ENCODE peak calls at places on chromosomes 6 and 20, in seven cellular contexts. X, R, E, G, D, S and P are unnamed samples.

GRCh38 chr6:10441004-10441654 is 26.3 kb upstream of the TFAP2A start:
- DNase-seq in X (peak; percentile 82), R (peak; percentile 96), E (peak; percentile 81), G (peak; percentile 53), D (no peak), S (peak; percentile 92), P (no peak)

GRCh38 chr6:139644821-139645220 is 270.4 kb upstream of the CITED2 start:
- DNase-seq in X (no peak), R (no peak), E (peak; percentile 16), G (no peak), D (no peak), S (peak; percentile 69), P (no peak)

GRCh38 chr6:143038845-143039244 is 21.8 kb upstream of the AIG1 start:
- DNase-seq in X (no peak), R (no peak), E (no peak), G (no peak), D (no peak), S (no peak), P (no peak)

GRCh38 chr6:166341464-166341863 is 881 bp downstream of the SFT2D1 start:
- DNase-seq in X (no peak), R (no peak), E (no peak), G (no peak), D (no peak), S (peak; percentile 12), P (no peak)

GRCh38 chr6:36067374-36068011 is 39.9 kb downstream of the MAPK14 start:
- DNase-seq in X (no peak), R (peak; percentile 43), E (peak; percentile 24), G (no peak), D (no peak), S (peak; percentile 47), P (no peak)

GRCh38 chr6:18186033-18186432 is 30.8 kb downstream of the KDM1B start:
- DNase-seq in X (no peak), R (no peak), E (no peak), G (no peak), D (no peak), S (peak; percentile 22), P (no peak)

GRCh38 chr6:84137989-84138575 is 89.4 kb downstream of the CEP162 start:
- DNase-seq in X (no peak), R (no peak), E (no peak), G (no peak), D (no peak), S (peak; percentile 12), P (no peak)

GRCh38 chr6:167232355-167232754 is 58.8 kb upstream of the UNC93A start:
- DNase-seq in X (no peak), R (no peak), E (no peak), G (no peak), D (no peak), S (no peak), P (no peak)

GRCh38 chr6:154824076-154824475 is 90.9 kb downstream of the SCAF8 start:
- DNase-seq in X (no peak), R (no peak), E (no peak), G (no peak), D (no peak), S (peak; percentile 40), P (no peak)

GRCh38 chr20:45179166-45179565 is 4.5 kb downstream of the PI3 start:
- DNase-seq in X (no peak), R (no peak), E (no peak), G (no peak), D (no peak), S (no peak), P (no peak)

GRCh38 chr6:152129606-152130249 is 322.2 kb downstream of the ESR1 start:
- DNase-seq in X (no peak), R (no peak), E (peak; percentile 25), G (peak; percentile 10), D (no peak), S (peak; percentile 67), P (no peak)
- TF ChIP-seq CTCF in X (no peak), R (no peak), E (no peak), G (no peak), D (no peak), S (no peak), P (no peak)

DNA sequence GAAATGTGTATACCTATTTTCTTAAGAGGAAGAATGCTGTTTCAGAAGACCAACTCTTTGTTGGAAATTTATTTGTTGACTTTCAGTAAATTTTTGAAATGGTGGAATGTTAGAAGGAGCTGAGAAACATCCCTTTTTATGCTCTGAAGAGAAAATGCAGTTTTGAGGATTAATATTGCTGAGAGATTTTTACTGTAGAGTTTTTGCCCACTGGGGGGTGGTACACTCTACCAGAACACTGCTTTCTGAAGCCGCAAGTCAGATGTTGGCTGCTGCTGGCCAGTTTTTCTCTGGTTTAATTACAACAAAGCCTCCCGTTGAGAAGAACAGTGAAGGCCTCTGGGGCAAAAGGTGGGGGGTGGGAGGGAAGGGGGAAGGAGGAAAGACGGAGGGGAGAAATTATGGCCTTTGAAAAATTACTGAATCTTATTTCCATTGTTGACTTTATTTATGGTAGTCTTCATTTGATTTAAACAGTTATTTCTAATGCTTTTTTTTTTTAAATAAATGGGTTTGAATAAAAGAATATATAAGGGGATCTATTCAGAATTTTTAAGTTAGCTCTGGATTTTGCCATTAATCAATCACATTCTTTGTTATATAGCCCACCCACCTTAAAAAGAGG is 3.0 kb downstream of the FLRT3 start:
- DNase-seq in X (peak; percentile 74), R (no peak), E (peak; percentile 54), G (peak; percentile 15), D (no peak), S (peak; percentile 30), P (peak; percentile 45)
- TF ChIP-seq CTCF in X (peak; percentile 58), R (peak; percentile 27), E (peak; percentile 52), G (peak; percentile 66), D (no peak), S (peak; percentile 23), P (peak; percentile 33)

DNA sequence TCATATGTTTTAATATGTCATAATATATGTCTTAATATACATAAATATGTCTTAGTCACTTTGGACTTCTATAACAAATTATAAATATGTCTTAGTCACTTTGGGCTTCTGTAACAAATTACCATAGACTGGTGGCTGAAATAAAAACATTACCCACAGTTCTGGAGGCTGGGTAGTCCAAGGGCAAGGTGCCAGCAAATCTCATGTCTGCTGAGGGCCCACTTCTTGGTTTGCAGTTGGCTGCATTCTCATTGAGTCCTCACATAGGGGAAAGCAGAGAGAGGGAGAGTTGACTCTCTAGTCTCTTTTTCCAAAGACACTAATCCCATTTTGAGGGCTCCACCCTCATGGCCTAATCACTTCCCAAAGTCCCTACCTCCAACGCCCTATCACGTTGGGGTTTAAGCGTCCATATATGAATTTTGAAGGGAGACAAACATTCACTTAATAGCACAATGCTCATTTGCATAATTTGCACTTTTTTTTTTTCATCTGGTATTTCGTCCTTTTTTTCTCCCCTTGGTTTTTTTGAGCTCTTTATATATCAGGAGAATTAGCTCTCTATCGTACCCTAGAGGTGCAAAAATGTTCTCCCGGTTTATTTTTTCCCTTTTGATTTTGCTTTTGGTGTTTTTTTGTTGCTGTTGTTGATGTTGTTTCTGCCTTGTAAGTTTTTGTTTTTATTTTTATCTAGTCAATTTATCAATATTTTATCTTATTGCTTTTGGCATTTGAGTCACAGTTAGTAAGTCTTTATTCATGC is 266.4 kb downstream of the PLCB1 start:
- DNase-seq in X (no peak), R (no peak), E (no peak), G (no peak), D (no peak), S (no peak), P (no peak)
- TF ChIP-seq CTCF in X (no peak), R (no peak), E (no peak), G (no peak), D (no peak), S (peak; percentile 5), P (no peak)

DNA sequence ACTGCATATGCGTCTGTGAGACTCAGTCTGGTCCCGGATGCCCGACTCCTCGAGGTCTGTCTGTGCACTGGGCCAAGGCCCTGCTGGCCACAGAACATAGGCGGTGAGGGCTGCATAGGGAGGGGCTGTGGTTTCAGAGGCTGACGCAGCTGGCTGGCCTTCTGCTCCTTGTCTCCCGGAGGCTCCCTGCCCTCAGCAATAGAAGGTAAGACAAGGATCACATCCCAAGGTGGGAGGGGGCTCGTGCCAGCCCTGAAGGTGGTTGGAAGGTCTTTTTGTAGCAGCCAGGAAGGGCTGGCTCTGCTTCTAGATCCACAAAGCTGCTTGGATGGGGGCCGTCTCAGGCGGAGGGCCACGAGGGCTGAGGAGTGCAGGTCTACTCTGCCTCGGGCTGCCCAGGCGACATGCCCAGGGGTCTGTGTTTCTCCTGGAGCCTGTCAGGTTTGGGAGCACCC is 239.8 kb upstream of the SULF2 start:
- DNase-seq in X (no peak), R (peak; percentile 89), E (peak; percentile 60), G (no peak), D (no peak), S (peak; percentile 95), P (peak; percentile 31)
- TF ChIP-seq CTCF in X (no peak), R (peak; percentile 17), E (no peak), G (no peak), D (no peak), S (no peak), P (no peak)

GRCh38 chr6:56549014-56549413 is 93.7 kb downstream of the DST start:
- DNase-seq in X (no peak), R (no peak), E (no peak), G (no peak), D (no peak), S (peak; percentile 25), P (no peak)
- TF ChIP-seq CTCF in X (no peak), R (peak; percentile 16), E (peak; percentile 41), G (peak; percentile 47), D (peak; percentile 28), S (peak; percentile 32), P (no peak)

DNA sequence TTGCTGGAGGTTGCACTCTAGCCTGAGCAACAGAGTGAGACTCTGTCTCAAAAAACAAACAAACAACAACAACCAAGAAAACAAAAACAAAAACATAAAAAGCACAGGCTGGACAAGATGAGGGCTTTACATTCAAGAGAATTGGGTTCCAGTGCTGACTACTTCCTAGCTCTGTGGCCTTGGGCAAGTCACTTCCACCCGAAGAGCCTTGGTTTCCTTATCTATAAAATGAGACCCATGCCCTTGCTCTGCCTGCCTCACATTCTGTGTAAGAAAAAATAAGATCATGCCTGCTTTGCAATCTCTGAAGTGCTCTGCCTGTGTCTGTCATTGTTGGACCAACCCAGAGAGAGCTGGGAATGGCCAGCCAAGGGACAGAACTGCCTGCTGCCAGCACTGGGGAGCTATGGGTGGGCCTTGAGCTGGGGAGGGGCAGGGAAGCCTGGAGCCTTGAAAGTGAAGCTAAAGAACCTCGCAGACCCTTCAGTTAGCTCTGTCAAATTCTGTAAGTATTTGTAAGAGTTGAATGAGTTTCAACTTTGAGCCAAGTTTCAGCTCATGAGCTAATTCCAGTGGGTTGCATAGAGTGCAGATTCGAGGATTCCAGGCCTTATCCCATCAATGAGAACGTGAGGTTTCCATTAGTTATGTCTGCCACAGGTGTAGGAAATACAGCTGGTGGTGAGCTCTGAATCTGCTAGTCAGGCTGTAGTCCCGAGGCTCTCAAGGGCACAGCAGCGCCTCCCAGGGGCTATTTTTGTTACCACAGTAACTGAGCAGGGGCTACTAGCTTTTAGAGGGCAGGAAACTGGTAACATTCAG is 93.2 kb downstream of the DLGAP4 start:
- DNase-seq in X (peak; percentile 87), R (no peak), E (no peak), G (no peak), D (peak; percentile 68), S (peak; percentile 35), P (peak; percentile 60)
- TF ChIP-seq CTCF in X (peak; percentile 72), R (peak; percentile 18), E (peak; percentile 23), G (peak; percentile 21), D (peak; percentile 46), S (peak; percentile 49), P (peak; percentile 38)